ENCODE peak calls at places on chromosomes 13 and 19, in five cellular contexts. One of them, this sample, is unnamed.
A peak's percentile ranks its signal among the peaks of the same experiment; 100 is the strongest.

GRCh38 chr13:23993439-23993980 is 96.2 kb upstream of the C1QTNF9B start:
- DNase-seq in neural progenitor cell: no peak
- DNase-seq in body of pancreas: no peak
- DNase-seq in endodermal cell: no peak
- DNase-seq in endothelial cell of umbilical vein: no peak
- DNase-seq in this sample: peak; percentile 27

GRCh38 chr19:57067440-57067839 is 52.3 kb upstream of the USP29 start:
- DNase-seq in endothelial cell of umbilical vein: no peak
- DNase-seq in neural progenitor cell: no peak
- DNase-seq in body of pancreas: no peak
- DNase-seq in endodermal cell: no peak
- DNase-seq in this sample: no peak

GRCh38 chr13:98581377-98581776 is 4.5 kb upstream of the STK24 start:
- DNase-seq in endodermal cell: no peak
- DNase-seq in body of pancreas: no peak
- DNase-seq in neural progenitor cell: no peak
- DNase-seq in endothelial cell of umbilical vein: no peak
- DNase-seq in this sample: no peak

GRCh38 chr19:45448887-45449299 is 18.9 kb upstream of the FOSB start:
- DNase-seq in neural progenitor cell: no peak
- DNase-seq in endodermal cell: no peak
- DNase-seq in body of pancreas: no peak
- DNase-seq in endothelial cell of umbilical vein: no peak
- DNase-seq in this sample: no peak

GRCh38 chr13:40058757-40059236 is 403.3 kb downstream of the COG6 start:
- DNase-seq in neural progenitor cell: no peak
- DNase-seq in endothelial cell of umbilical vein: no peak
- DNase-seq in body of pancreas: no peak
- DNase-seq in endodermal cell: no peak
- DNase-seq in this sample: no peak

GRCh38 chr19:46381746-46382345 is 31.5 kb downstream of the CCDC8 start:
- DNase-seq in endodermal cell: no peak
- DNase-seq in body of pancreas: peak; percentile 9
- DNase-seq in endothelial cell of umbilical vein: no peak
- DNase-seq in neural progenitor cell: no peak
- DNase-seq in this sample: no peak

GRCh38 chr13:74306496-74306895 is 172.3 kb upstream of the KLF12 start:
- DNase-seq in neural progenitor cell: no peak
- DNase-seq in endodermal cell: no peak
- DNase-seq in body of pancreas: no peak
- DNase-seq in endothelial cell of umbilical vein: peak; percentile 17
- DNase-seq in this sample: peak; percentile 23

GRCh38 chr19:7492142-7493055 is 3.6 kb upstream of the PEX11G start:
- DNase-seq in endodermal cell: no peak
- DNase-seq in endothelial cell of umbilical vein: peak; percentile 72
- DNase-seq in body of pancreas: no peak
- DNase-seq in neural progenitor cell: no peak
- DNase-seq in this sample: no peak

GRCh38 chr19:5085566-5085965 is 116.7 kb downstream of the KDM4B start:
- DNase-seq in neural progenitor cell: no peak
- DNase-seq in endothelial cell of umbilical vein: no peak
- DNase-seq in body of pancreas: no peak
- DNase-seq in endodermal cell: no peak
- DNase-seq in this sample: no peak

GRCh38 chr13:59409211-59409610 is 754.5 kb downstream of the DIAPH3 start:
- DNase-seq in endodermal cell: peak; percentile 60
- DNase-seq in body of pancreas: peak; percentile 90
- DNase-seq in neural progenitor cell: peak; percentile 45
- DNase-seq in endothelial cell of umbilical vein: peak; percentile 62
- DNase-seq in this sample: peak; percentile 1

GRCh38 chr13:24032252-24032651 is 128.3 kb upstream of the SPATA13 start:
- DNase-seq in neural progenitor cell: no peak
- DNase-seq in endodermal cell: no peak
- DNase-seq in body of pancreas: no peak
- DNase-seq in endothelial cell of umbilical vein: no peak
- DNase-seq in this sample: peak; percentile 24

GRCh38 chr19:1000095-1000494 is at the start of gene GRIN3B:
- DNase-seq in endothelial cell of umbilical vein: peak; percentile 34
- DNase-seq in neural progenitor cell: peak; percentile 90
- DNase-seq in endodermal cell: peak; percentile 95
- DNase-seq in body of pancreas: peak; percentile 59
- DNase-seq in this sample: peak; percentile 13

GRCh38 chr13:94395889-94396288 is 83.6 kb downstream of the DCT start:
- DNase-seq in endothelial cell of umbilical vein: no peak
- DNase-seq in body of pancreas: no peak
- DNase-seq in endodermal cell: no peak
- DNase-seq in neural progenitor cell: no peak
- DNase-seq in this sample: no peak

GRCh38 chr13:40666058-40666904 is at the start of gene FOXO1:
- DNase-seq in endodermal cell: peak; percentile 93
- DNase-seq in endothelial cell of umbilical vein: peak; percentile 79
- DNase-seq in body of pancreas: peak; percentile 92
- DNase-seq in neural progenitor cell: peak; percentile 94
- DNase-seq in this sample: peak; percentile 80

GRCh38 chr13:101915755-101916107 is 463.3 kb downstream of the ITGBL1 start:
- DNase-seq in neural progenitor cell: peak; percentile 6
- DNase-seq in body of pancreas: no peak
- DNase-seq in endothelial cell of umbilical vein: no peak
- DNase-seq in endodermal cell: no peak
- DNase-seq in this sample: no peak

GRCh38 chr19:9427941-9428340 is 7.4 kb downstream of the ZNF266 start:
- DNase-seq in endodermal cell: no peak
- DNase-seq in neural progenitor cell: no peak
- DNase-seq in body of pancreas: no peak
- DNase-seq in endothelial cell of umbilical vein: no peak
- DNase-seq in this sample: no peak
- H3K36me3 ChIP-seq in endodermal cell: peaks cover 69% of the 10 kb centered on the region
- H3K36me3 ChIP-seq in neural progenitor cell: peaks cover 3% of the 10 kb centered on the region
- H3K36me3 ChIP-seq in body of pancreas: peaks cover 20% of the 10 kb centered on the region
- H3K36me3 ChIP-seq in endothelial cell of umbilical vein: peaks cover 14% of the 10 kb centered on the region
- H3K36me3 ChIP-seq in this sample: peaks cover 21% of the 10 kb centered on the region

GRCh38 chr19:49434907-49435577 is 6.3 kb downstream of the SLC17A7 start:
- DNase-seq in body of pancreas: no peak
- DNase-seq in endodermal cell: no peak
- DNase-seq in neural progenitor cell: no peak
- DNase-seq in endothelial cell of umbilical vein: no peak
- DNase-seq in this sample: no peak

GRCh38 chr19:49432141-49433073 is 7.2 kb downstream of the GFY start:
- DNase-seq in endothelial cell of umbilical vein: no peak
- DNase-seq in body of pancreas: no peak
- DNase-seq in neural progenitor cell: peak; percentile 75
- DNase-seq in endodermal cell: peak; percentile 91
- DNase-seq in this sample: no peak

GRCh38 chr19:49435670-49436069 is 5.7 kb downstream of the SLC17A7 start:
- DNase-seq in body of pancreas: no peak
- DNase-seq in neural progenitor cell: no peak
- DNase-seq in endodermal cell: no peak
- DNase-seq in endothelial cell of umbilical vein: no peak
- DNase-seq in this sample: no peak

GRCh38 chr19:49431330-49431749 is 6.2 kb downstream of the GFY start:
- DNase-seq in endodermal cell: no peak
- DNase-seq in endothelial cell of umbilical vein: no peak
- DNase-seq in neural progenitor cell: no peak
- DNase-seq in body of pancreas: no peak
- DNase-seq in this sample: no peak

GRCh38 chr19:49433240-49433901 is 8.0 kb downstream of the SLC17A7 start:
- DNase-seq in body of pancreas: no peak
- DNase-seq in endodermal cell: no peak
- DNase-seq in neural progenitor cell: no peak
- DNase-seq in endothelial cell of umbilical vein: no peak
- DNase-seq in this sample: no peak
- H3K27me3 ChIP-seq in body of pancreas: peaks cover 5% of the 10 kb centered on the region
- H3K27me3 ChIP-seq in endodermal cell: peaks cover 100% of the 10 kb centered on the region
- H3K27me3 ChIP-seq in neural progenitor cell: peaks cover 96% of the 10 kb centered on the region
- H3K27me3 ChIP-seq in endothelial cell of umbilical vein: peaks cover 75% of the 10 kb centered on the region
- H3K27me3 ChIP-seq in this sample: peaks cover 78% of the 10 kb centered on the region

GRCh38 chr19:54021932-54022331 is 30.5 kb downstream of the CACNG6 start:
- DNase-seq in neural progenitor cell: no peak
- DNase-seq in endodermal cell: no peak
- DNase-seq in endothelial cell of umbilical vein: no peak
- DNase-seq in body of pancreas: no peak
- DNase-seq in this sample: no peak
- H3K27ac ChIP-seq in neural progenitor cell: no peak overlapping the region
- H3K27ac ChIP-seq in endodermal cell: no peak overlapping the region
- H3K27ac ChIP-seq in endothelial cell of umbilical vein: no peak overlapping the region
- H3K27ac ChIP-seq in body of pancreas: no peak overlapping the region
- H3K27ac ChIP-seq in this sample: no peak overlapping the region

GRCh38 chr19:37346091-37346490 is 24.8 kb upstream of the ZNF527 start:
- DNase-seq in endodermal cell: no peak
- DNase-seq in body of pancreas: no peak
- DNase-seq in neural progenitor cell: peak; percentile 33
- DNase-seq in endothelial cell of umbilical vein: no peak
- DNase-seq in this sample: no peak
- H3K36me3 ChIP-seq in endodermal cell: peaks cover 74% of the 10 kb centered on the region
- H3K36me3 ChIP-seq in body of pancreas: no peaks in the 10 kb centered on the region
- H3K36me3 ChIP-seq in neural progenitor cell: peaks cover 5% of the 10 kb centered on the region
- H3K36me3 ChIP-seq in endothelial cell of umbilical vein: peaks cover 12% of the 10 kb centered on the region
- H3K36me3 ChIP-seq in this sample: peaks cover 29% of the 10 kb centered on the region

GRCh38 chr13:45336025-45336800 is 4.8 kb downstream of the TPT1 start:
- DNase-seq in endothelial cell of umbilical vein: no peak
- DNase-seq in endodermal cell: peak; percentile 55
- DNase-seq in neural progenitor cell: no peak
- DNase-seq in body of pancreas: no peak
- DNase-seq in this sample: no peak
- H3K27me3 ChIP-seq in endothelial cell of umbilical vein: no peaks in the 10 kb centered on the region
- H3K27me3 ChIP-seq in endodermal cell: no peaks in the 10 kb centered on the region
- H3K27me3 ChIP-seq in neural progenitor cell: no peaks in the 10 kb centered on the region
- H3K27me3 ChIP-seq in body of pancreas: no peaks in the 10 kb centered on the region
- H3K27me3 ChIP-seq in this sample: no peaks in the 10 kb centered on the region

This sample was measured in brain microvascular endothelial cell.